ENCODE peak calls at places on chromosomes 16 and 17, in nine cellular contexts. Y is stomach, G is prostate gland, J is endothelial cell of umbilical vein, D is breast epithelium, E is SK-N-SH, Z is transverse colon, O is suprapubic skin, I is HCT116. C is an unnamed sample.

GRCh38 chr17:65393514-65393913 is 167.9 kb downstream of the AXIN2 start:
- DNase-seq in Y (no peak), G (no peak), J (no peak), D (no peak), E (no peak), Z (no peak), O (no peak), I (no peak), C (no peak)

GRCh38 chr17:34465756-34466155 is 102.7 kb upstream of the CCL1 start:
- DNase-seq in Y (no peak), G (no peak), J (no peak), D (no peak), E (no peak), Z (no peak), O (no peak), I (no peak), C (no peak)

GRCh38 chr16:89395150-89396142 is 94.9 kb downstream of the ANKRD11 start:
- DNase-seq in Y (peak), G (peak), J (peak), D (peak), E (peak), Z (peak), O (peak), I (no peak), C (peak)

GRCh38 chr17:61302911-61303310 is 96.7 kb upstream of the TBX2 start:
- DNase-seq in Y (no peak), G (no peak), J (no peak), D (no peak), E (no peak), Z (no peak), O (no peak), I (no peak), C (no peak)

GRCh38 chr16:75053791-75054555 is 55.1 kb downstream of the ZNRF1 start:
- DNase-seq in Y (peak), G (peak), J (peak), D (peak), E (peak), Z (peak), O (peak), I (peak), C (no peak)

GRCh38 chr16:11748404-11749254 is 6.0 kb upstream of the TXNDC11 start:
- DNase-seq in Y (no peak), G (no peak), J (no peak), D (no peak), E (no peak), Z (peak), O (no peak), I (no peak), C (no peak)

GRCh38 chr17:51676691-51677487 is 416.5 kb downstream of the UTP18 start:
- DNase-seq in Y (no peak), G (no peak), J (no peak), D (no peak), E (no peak), Z (no peak), O (no peak), I (no peak), C (peak)

GRCh38 chr17:76893623-76894358 is 25.6 kb downstream of the MGAT5B start:
- DNase-seq in Y (no peak), G (no peak), J (no peak), D (no peak), E (no peak), Z (no peak), O (no peak), I (no peak), C (no peak)

GRCh38 chr17:57940653-57941329 is 14.4 kb downstream of the CUEDC1 start:
- DNase-seq in Y (no peak), G (no peak), J (no peak), D (peak), E (no peak), Z (no peak), O (no peak), I (no peak), C (no peak)

GRCh38 chr17:77523562-77523961 is 382.8 kb downstream of the SEC14L1 start:
- DNase-seq in Y (no peak), G (no peak), J (no peak), D (no peak), E (no peak), Z (no peak), O (no peak), I (no peak), C (no peak)

GRCh38 chr17:38444151-38444550 is 15.9 kb downstream of the ARHGAP23 start:
- DNase-seq in Y (peak), G (peak), J (peak), D (peak), E (peak), Z (peak), O (no peak), I (no peak), C (no peak)

GRCh38 chr17:19392303-19392702 is 5.3 kb upstream of the MFAP4 start:
- DNase-seq in Y (no peak), G (no peak), J (no peak), D (no peak), E (no peak), Z (no peak), O (no peak), I (no peak), C (no peak)

GRCh38 chr17:48882272-48882671 is 10.3 kb upstream of the ATP5MC1 start:
- DNase-seq in Y (no peak), G (no peak), J (no peak), D (no peak), E (no peak), Z (no peak), O (no peak), I (no peak), C (no peak)

GRCh38 chr17:17305282-17305801 is 2.2 kb downstream of the NT5M start:
- DNase-seq in Y (no peak), G (no peak), J (no peak), D (no peak), E (peak), Z (peak), O (no peak), I (no peak), C (no peak)

GRCh38 chr16:48963901-48964615 is 317.6 kb downstream of the CBLN1 start:
- DNase-seq in Y (no peak), G (no peak), J (no peak), D (no peak), E (no peak), Z (no peak), O (no peak), I (peak), C (no peak)

GRCh38 chr17:39152134-39152884 is 872 bp upstream of the PLXDC1 start:
- DNase-seq in Y (no peak), G (no peak), J (no peak), D (no peak), E (peak), Z (peak), O (no peak), I (peak), C (no peak)

GRCh38 chr17:61002316-61002736 is 324.7 kb downstream of the BCAS3 start:
- DNase-seq in Y (no peak), G (no peak), J (peak), D (no peak), E (peak), Z (no peak), O (no peak), I (peak), C (no peak)

GRCh38 chr17:77473615-77474226 is 333.0 kb downstream of the SEC14L1 start:
- DNase-seq in Y (no peak), G (no peak), J (no peak), D (no peak), E (no peak), Z (no peak), O (no peak), I (peak), C (no peak)

GRCh38 chr17:40075216-40076100 is 12.7 kb downstream of the THRA start:
- DNase-seq in Y (peak), G (peak), J (peak), D (peak), E (peak), Z (peak), O (no peak), I (no peak), C (no peak)

GRCh38 chr17:79929257-79930076 is 90.2 kb upstream of the CBX4 start:
- DNase-seq in Y (no peak), G (no peak), J (no peak), D (no peak), E (no peak), Z (no peak), O (no peak), I (no peak), C (no peak)

GRCh38 chr16:82135844-82136243 is 34.2 kb downstream of the MPHOSPH6 start:
- DNase-seq in Y (no peak), G (no peak), J (no peak), D (no peak), E (no peak), Z (no peak), O (no peak), I (no peak), C (no peak)

GRCh38 chr17:5922476-5922875 is 147.7 kb upstream of the WSCD1 start:
- DNase-seq in Y (no peak), G (no peak), J (no peak), D (no peak), E (no peak), Z (no peak), O (no peak), I (no peak), C (no peak)

GRCh38 chr16:82657239-82657638 is 30.5 kb downstream of the CDH13 start:
- DNase-seq in Y (no peak), G (no peak), J (no peak), D (no peak), E (no peak), Z (no peak), O (no peak), I (no peak), C (no peak)

GRCh38 chr17:15782809-15783208 is 50.7 kb downstream of the TBC1D26 start:
- DNase-seq in Y (peak), G (no peak), J (peak), D (peak), E (no peak), Z (peak), O (no peak), I (no peak), C (no peak)

GRCh38 chr17:15453782-15454181 is 13.6 kb downstream of the CDRT4 start:
- DNase-seq in Y (no peak), G (no peak), J (no peak), D (no peak), E (no peak), Z (no peak), O (no peak), I (no peak), C (no peak)

GRCh38 chr16:84475643-84476240 is 28.7 kb downstream of the MEAK7 start:
- DNase-seq in Y (peak), G (no peak), J (no peak), D (peak), E (no peak), Z (no peak), O (peak), I (no peak), C (no peak)

GRCh38 chr17:78450696-78451344 is 72.4 kb downstream of the PGS1 start:
- DNase-seq in Y (no peak), G (no peak), J (no peak), D (no peak), E (no peak), Z (no peak), O (no peak), I (no peak), C (no peak)

GRCh38 chr16:72936408-72936807 is 111.5 kb downstream of the ZFHX3 start:
- DNase-seq in Y (no peak), G (no peak), J (no peak), D (no peak), E (no peak), Z (no peak), O (no peak), I (no peak), C (no peak)

GRCh38 chr17:7700510-7700909 is 4.5 kb upstream of the EFNB3 start:
- DNase-seq in Y (no peak), G (no peak), J (no peak), D (no peak), E (no peak), Z (no peak), O (no peak), I (no peak), C (no peak)

GRCh38 chr16:80265624-80266306 is 275.0 kb upstream of the DYNLRB2 start:
- DNase-seq in Y (no peak), G (no peak), J (no peak), D (no peak), E (no peak), Z (no peak), O (no peak), I (no peak), C (peak)

GRCh38 chr16:53775821-53776431 is 72.0 kb downstream of the FTO start:
- DNase-seq in Y (peak), G (peak), J (no peak), D (peak), E (no peak), Z (peak), O (no peak), I (no peak), C (no peak)

GRCh38 chr17:36024440-36024839 is 6.7 kb upstream of the CCL23 start:
- DNase-seq in Y (no peak), G (no peak), J (no peak), D (no peak), E (no peak), Z (no peak), O (no peak), I (no peak), C (no peak)

GRCh38 chr17:57808882-57809281 is 41.0 kb downstream of the MRPS23 start:
- DNase-seq in Y (no peak), G (no peak), J (no peak), D (no peak), E (peak), Z (no peak), O (no peak), I (no peak), C (peak)

GRCh38 chr17:43669971-43670644 is 8.4 kb upstream of the MEOX1 start:
- DNase-seq in Y (peak), G (no peak), J (no peak), D (no peak), E (no peak), Z (peak), O (no peak), I (no peak), C (no peak)

GRCh38 chr16:89523680-89524344 is 15.6 kb downstream of the SPG7 start:
- DNase-seq in Y (no peak), G (no peak), J (peak), D (no peak), E (no peak), Z (no peak), O (no peak), I (no peak), C (no peak)

GRCh38 chr17:63682441-63682840 is 17.5 kb downstream of the LIMD2 start:
- DNase-seq in Y (no peak), G (no peak), J (no peak), D (no peak), E (no peak), Z (no peak), O (no peak), I (no peak), C (no peak)

GRCh38 chr17:40345161-40346034 is 19.1 kb downstream of the GJD3 start:
- DNase-seq in Y (peak), G (peak), J (peak), D (peak), E (peak), Z (peak), O (no peak), I (no peak), C (no peak)

DNA sequence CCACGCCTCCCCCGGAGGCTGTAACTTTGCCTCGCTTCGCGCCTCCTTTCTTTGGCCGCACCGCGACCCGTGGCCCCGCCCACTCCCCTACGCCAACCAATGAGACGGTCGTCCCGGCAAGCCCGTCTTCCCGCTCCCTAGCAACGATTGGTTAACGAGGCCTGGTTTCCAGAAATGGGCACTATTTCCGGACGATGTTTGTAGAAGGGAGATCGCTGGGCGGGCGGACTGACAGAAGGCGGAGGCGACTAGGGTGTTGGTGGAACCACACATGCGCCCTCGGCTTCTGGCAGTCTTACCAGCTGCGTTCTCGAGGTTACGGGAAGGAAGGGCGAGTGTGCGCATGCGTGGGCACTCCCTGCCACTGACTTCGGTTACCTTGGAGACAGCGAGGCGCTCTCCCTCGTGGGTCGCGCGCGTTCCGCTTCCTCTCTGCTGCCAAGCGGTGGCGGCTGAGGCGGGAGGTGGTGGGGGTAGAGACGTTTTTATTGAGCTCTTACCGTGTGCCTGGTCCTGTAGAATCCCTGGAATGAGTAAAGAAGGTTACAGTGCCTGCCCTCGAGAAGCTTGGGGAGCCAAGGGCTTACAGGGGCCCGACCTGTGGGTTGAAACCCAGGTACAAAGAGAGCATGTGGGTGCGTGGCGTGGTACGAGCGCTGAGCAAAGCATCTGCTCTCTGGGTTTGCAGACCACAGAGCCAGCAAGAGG is 447 bp upstream of the MAP3K14 start:
- DNase-seq in Y (peak), G (peak), J (peak), D (peak), E (peak), Z (peak), O (peak), I (peak), C (peak)
- TF ChIP-seq CTCF in Y (no peak), G (no peak), J (no peak), D (no peak), E (no peak), Z (peak), O (no peak), I (no peak), C (peak)

DNA sequence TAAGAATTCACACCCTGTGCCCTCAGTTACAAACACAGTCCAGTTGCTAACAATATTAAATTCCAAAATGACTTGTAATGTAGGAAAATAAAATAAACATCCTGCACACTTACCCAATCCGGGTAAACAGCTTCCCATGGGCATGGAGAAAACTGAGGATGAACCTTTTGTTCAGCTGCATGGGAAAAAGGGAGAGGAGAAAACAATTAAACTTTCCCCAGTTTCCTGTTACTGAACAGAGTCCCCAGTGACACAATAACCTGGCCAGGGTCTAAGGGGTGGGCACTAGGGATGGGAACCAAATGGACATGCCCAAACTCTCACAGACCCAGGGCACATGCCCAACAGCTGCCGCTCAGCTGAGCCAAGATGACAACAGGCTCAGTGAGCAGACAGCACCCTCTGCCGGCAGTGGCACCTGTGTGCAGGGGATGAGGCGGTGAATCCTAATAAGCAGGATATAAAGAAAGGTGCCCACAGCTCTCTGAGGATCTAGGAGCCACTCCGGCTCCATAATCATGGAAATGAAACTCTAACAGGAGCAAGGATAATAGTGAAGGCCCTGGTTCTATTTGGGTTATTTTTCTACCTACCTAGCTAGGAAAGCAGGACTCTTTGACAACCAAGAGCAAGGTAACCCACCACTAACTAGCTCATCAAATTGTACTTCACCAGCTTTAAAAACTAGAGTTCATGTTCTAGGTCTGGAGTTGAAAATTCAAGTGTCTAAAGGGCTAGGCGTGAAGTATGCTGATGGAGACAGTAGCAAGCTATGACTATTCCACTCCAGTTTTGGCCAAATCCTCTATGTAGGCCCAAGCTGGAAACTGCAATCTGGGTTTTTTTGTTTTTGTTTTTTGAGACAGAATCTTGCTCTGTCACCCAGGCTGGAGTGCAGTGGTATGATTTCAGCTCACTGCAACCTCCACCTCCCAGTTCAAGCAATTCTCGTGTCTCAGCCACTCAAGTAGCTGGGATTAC is 58.8 kb downstream of the SMG6 start:
- DNase-seq in Y (peak), G (peak), J (peak), D (peak), E (peak), Z (peak), O (peak), I (peak), C (peak)
- TF ChIP-seq POLR2AphosphoS5 in Y (peak), G (peak), J (peak), D (peak), E (no peak), Z (peak), O (peak), I (no peak), C (peak)

DNA sequence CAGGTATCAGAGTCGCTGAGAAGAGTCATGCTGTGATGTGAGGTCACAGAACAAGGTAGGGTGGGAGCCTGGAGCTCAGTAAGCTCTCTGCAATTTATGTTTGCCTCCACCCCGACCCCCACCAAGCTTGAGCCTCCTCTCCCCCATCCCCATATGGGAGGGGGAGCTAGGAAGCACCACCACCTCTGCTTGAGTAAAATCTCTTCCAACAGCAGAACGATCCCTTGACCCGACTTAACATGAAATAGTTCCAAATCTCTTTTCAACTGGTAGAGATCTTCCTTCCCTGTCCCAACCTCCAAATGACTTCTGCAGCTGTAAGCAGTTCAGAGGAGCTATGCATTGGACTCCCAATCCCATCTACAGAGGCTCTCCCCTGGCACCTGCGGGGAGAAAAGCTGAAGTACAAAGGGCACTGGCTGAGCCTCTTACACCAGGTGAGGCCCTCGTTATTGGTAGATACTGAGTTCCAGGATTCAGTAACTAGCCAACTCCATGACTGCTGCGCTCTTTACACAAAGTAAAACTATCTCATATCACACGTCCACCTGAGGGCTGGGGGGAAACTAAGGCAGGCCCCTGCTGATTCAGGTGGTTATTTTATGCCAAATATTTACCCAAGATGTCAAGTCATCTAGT is 3.4 kb downstream of the ACTG1 start:
- DNase-seq in Y (no peak), G (no peak), J (peak), D (no peak), E (no peak), Z (peak), O (no peak), I (no peak), C (no peak)
- TF ChIP-seq CTCF in Y (no peak), G (no peak), J (no peak), D (no peak), E (no peak), Z (no peak), O (no peak), I (no peak), C (no peak)

DNA sequence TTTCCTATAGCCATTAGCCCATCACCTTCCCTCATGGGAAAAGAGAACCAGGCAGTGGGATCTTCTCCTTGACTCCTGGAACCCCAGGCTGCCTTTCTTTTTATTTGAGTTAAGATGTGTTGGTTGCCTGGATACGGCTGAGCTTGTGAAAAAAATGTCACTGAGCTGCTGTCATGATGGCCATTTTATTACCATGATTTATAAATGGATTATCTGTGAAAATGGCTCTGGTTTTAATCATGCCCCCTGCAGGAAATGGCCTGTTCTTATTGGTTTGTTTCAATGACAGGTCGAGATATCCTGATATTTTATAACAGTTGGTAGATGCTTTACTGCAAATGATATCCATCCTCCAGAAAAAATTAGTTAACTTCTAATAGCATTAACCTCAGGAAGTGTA is 640.4 kb downstream of the CDH11 start:
- DNase-seq in Y (no peak), G (no peak), J (no peak), D (no peak), E (peak), Z (no peak), O (no peak), I (no peak), C (no peak)
- TF ChIP-seq POLR2AphosphoS5 in Y (no peak), G (no peak), J (no peak), D (no peak), E (peak), Z (no peak), O (no peak), I (no peak), C (no peak)